ENCODE peak calls at places on chromosomes 3 and 15, in ten cellular contexts. E is ELR; P is G401; D is NB4; O is adrenal gland; K is WTC11; C is AG10803; H is activated naive CD4-positive, alpha-beta T cell; B is activated CD4-positive, alpha-beta T cell treated with anti-CD3 and anti-CD28 coated beads for 48 hours; T is skeletal muscle cell. G is an unnamed sample.

GRCh38 chr15:57306944-57307411 is 69.3 kb upstream of the CGNL1 start:
- DNase-seq in E (no peak), P (no peak), D (no peak), O (no peak), K (no peak), C (no peak), H (no peak), B (no peak), T (no peak), G (no peak)

GRCh38 chr3:194749631-194750271 is 64.1 kb downstream of the FAM43A start:
- DNase-seq in E (no peak), P (no peak), D (no peak), O (no peak), K (no peak), C (no peak), H (no peak), B (no peak), T (no peak), G (no peak)

GRCh38 chr15:76107169-76107568 is 47.4 kb downstream of the TMEM266 start:
- DNase-seq in E (peak), P (peak), D (no peak), O (no peak), K (no peak), C (peak), H (no peak), B (no peak), T (no peak), G (no peak)

GRCh38 chr15:31328425-31328998 is 1.9 kb downstream of the KLF13 start:
- DNase-seq in E (peak), P (peak), D (peak), O (peak), K (peak), C (peak), H (peak), B (peak), T (no peak), G (peak)

GRCh38 chr3:176789281-176789705 is 408.0 kb downstream of the TBL1XR1 start:
- DNase-seq in E (no peak), P (no peak), D (no peak), O (no peak), K (no peak), C (no peak), H (no peak), B (no peak), T (no peak), G (no peak)

GRCh38 chr3:174204765-174205164 is 654.4 kb upstream of the NAALADL2 start:
- DNase-seq in E (no peak), P (no peak), D (no peak), O (no peak), K (no peak), C (no peak), H (no peak), B (no peak), T (no peak), G (no peak)

GRCh38 chr3:9955067-9955502 is 2.9 kb upstream of the PRRT3 start:
- DNase-seq in E (no peak), P (no peak), D (no peak), O (no peak), K (peak), C (no peak), H (no peak), B (no peak), T (no peak), G (no peak)

GRCh38 chr15:93041159-93041547 is 47.9 kb downstream of the RGMA start:
- DNase-seq in E (no peak), P (no peak), D (no peak), O (no peak), K (peak), C (no peak), H (no peak), B (no peak), T (no peak), G (no peak)

GRCh38 chr3:146111337-146111736 is 49.6 kb downstream of the PLOD2 start:
- DNase-seq in E (no peak), P (no peak), D (no peak), O (no peak), K (no peak), C (no peak), H (no peak), B (no peak), T (no peak), G (no peak)

GRCh38 chr15:39124925-39125625 is 455.8 kb upstream of the THBS1 start:
- DNase-seq in E (peak), P (no peak), D (no peak), O (no peak), K (no peak), C (no peak), H (no peak), B (no peak), T (no peak), G (no peak)

GRCh38 chr3:134040066-134040465 is 10.3 kb upstream of the SLCO2A1 start:
- DNase-seq in E (no peak), P (no peak), D (no peak), O (no peak), K (no peak), C (no peak), H (no peak), B (no peak), T (no peak), G (no peak)

GRCh38 chr3:16239776-16240175 is 25.0 kb downstream of the DPH3 start:
- DNase-seq in E (no peak), P (peak), D (no peak), O (no peak), K (no peak), C (peak), H (no peak), B (no peak), T (peak), G (no peak)

GRCh38 chr3:95172549-95172948 is 1109.7 kb downstream of the NSUN3 start:
- DNase-seq in E (no peak), P (peak), D (no peak), O (no peak), K (no peak), C (no peak), H (no peak), B (no peak), T (no peak), G (no peak)

GRCh38 chr3:71211083-71211482 is 372.4 kb downstream of the FOXP1 start:
- DNase-seq in E (no peak), P (no peak), D (no peak), O (peak), K (no peak), C (no peak), H (no peak), B (no peak), T (no peak), G (no peak)

GRCh38 chr15:67074886-67075229 is 9.5 kb downstream of the SMAD3 start:
- DNase-seq in E (peak), P (no peak), D (peak), O (no peak), K (no peak), C (peak), H (no peak), B (no peak), T (no peak), G (no peak)

GRCh38 chr3:85681906-85682305 is 723.1 kb downstream of the CADM2 start:
- DNase-seq in E (no peak), P (no peak), D (no peak), O (no peak), K (no peak), C (no peak), H (no peak), B (no peak), T (no peak), G (no peak)

GRCh38 chr15:26838742-26839460 is 28.0 kb upstream of the GABRA5 start:
- DNase-seq in E (no peak), P (no peak), D (peak), O (no peak), K (peak), C (peak), H (no peak), B (peak), T (no peak), G (no peak)

GRCh38 chr3:119352235-119352634 is 58.1 kb downstream of the ARHGAP31 start:
- DNase-seq in E (peak), P (no peak), D (peak), O (no peak), K (no peak), C (no peak), H (no peak), B (peak), T (no peak), G (peak)

GRCh38 chr3:125003369-125003853 is 52.4 kb downstream of the HEG1 start:
- DNase-seq in E (peak), P (peak), D (no peak), O (peak), K (no peak), C (peak), H (no peak), B (no peak), T (peak), G (no peak)

GRCh38 chr15:39301589-39301999 is 279.3 kb upstream of the THBS1 start:
- DNase-seq in E (peak), P (no peak), D (no peak), O (no peak), K (no peak), C (peak), H (no peak), B (no peak), T (peak), G (no peak)

GRCh38 chr3:143084856-143085731 is 34.5 kb upstream of the CHST2 start:
- DNase-seq in E (peak), P (no peak), D (peak), O (no peak), K (no peak), C (peak), H (no peak), B (no peak), T (peak), G (no peak)

GRCh38 chr3:156643729-156644389 is 30.5 kb upstream of the TIPARP start:
- DNase-seq in E (no peak), P (no peak), D (peak), O (no peak), K (no peak), C (peak), H (no peak), B (peak), T (peak), G (peak)

GRCh38 chr15:59364238-59364637 is 8.4 kb downstream of the MYO1E start:
- DNase-seq in E (peak), P (no peak), D (peak), O (no peak), K (no peak), C (no peak), H (no peak), B (no peak), T (no peak), G (no peak)

GRCh38 chr15:64151727-64152506 is at the start of gene SNX22:
- DNase-seq in E (peak), P (no peak), D (no peak), O (no peak), K (peak), C (no peak), H (no peak), B (peak), T (no peak), G (no peak)

GRCh38 chr3:52090131-52090548 is 33.8 kb upstream of the DUSP7 start:
- DNase-seq in E (peak), P (no peak), D (peak), O (peak), K (no peak), C (peak), H (no peak), B (no peak), T (peak), G (no peak)

GRCh38 chr3:126971891-126972351 is 11.0 kb upstream of the PLXNA1 start:
- DNase-seq in E (no peak), P (no peak), D (peak), O (peak), K (peak), C (peak), H (no peak), B (no peak), T (peak), G (no peak)

GRCh38 chr15:38068600-38068999 is 134.2 kb downstream of the TMCO5A start:
- DNase-seq in E (no peak), P (no peak), D (no peak), O (no peak), K (no peak), C (no peak), H (no peak), B (no peak), T (no peak), G (no peak)

GRCh38 chr15:94036156-94036555 is 195.2 kb upstream of the MCTP2 start:
- DNase-seq in E (no peak), P (no peak), D (no peak), O (no peak), K (no peak), C (no peak), H (no peak), B (no peak), T (no peak), G (no peak)

GRCh38 chr15:28456476-28457395 is 76.0 kb downstream of the GOLGA8G start:
- DNase-seq in E (no peak), P (no peak), D (no peak), O (no peak), K (peak), C (no peak), H (no peak), B (no peak), T (no peak), G (no peak)

GRCh38 chr3:50490438-50490970 is 12.9 kb downstream of the CACNA2D2 start:
- DNase-seq in E (no peak), P (no peak), D (no peak), O (no peak), K (no peak), C (no peak), H (no peak), B (no peak), T (no peak), G (no peak)

GRCh38 chr3:111080357-111080937 is 8.8 kb downstream of the NECTIN3 start:
- DNase-seq in E (peak), P (no peak), D (peak), O (no peak), K (no peak), C (peak), H (no peak), B (no peak), T (no peak), G (no peak)

GRCh38 chr15:68578960-68579935 is at the start of gene CORO2B:
- DNase-seq in E (peak), P (peak), D (peak), O (peak), K (peak), C (peak), H (no peak), B (peak), T (no peak), G (no peak)

GRCh38 chr3:119042162-119042561 is 7.5 kb upstream of the IGSF11 start:
- DNase-seq in E (no peak), P (no peak), D (no peak), O (peak), K (no peak), C (no peak), H (no peak), B (no peak), T (no peak), G (no peak)

GRCh38 chr15:61653110-61653509 is 407.1 kb downstream of the VPS13C start:
- DNase-seq in E (no peak), P (no peak), D (no peak), O (no peak), K (no peak), C (no peak), H (no peak), B (no peak), T (no peak), G (no peak)

GRCh38 chr3:195172285-195172684 is 98.7 kb downstream of the XXYLT1 start:
- DNase-seq in E (no peak), P (peak), D (no peak), O (no peak), K (no peak), C (no peak), H (no peak), B (no peak), T (no peak), G (no peak)

GRCh38 chr3:159829056-159829995 is 159.3 kb upstream of the IL12A start:
- DNase-seq in E (peak), P (no peak), D (peak), O (peak), K (no peak), C (peak), H (no peak), B (no peak), T (peak), G (no peak)

G was measured in stimulated activated CD8-positive, alpha-beta memory T cell treated with anti-CD3 and anti-CD28 coated beads, Interleukin-4, amount 100 ng/mL, for 4 hours.